ENCODE peak calls at places on chromosomes 11 and 22, in five cellular contexts. V, L, F, Z and T are unnamed samples.

GRCh38 chr11:109071712-109072524 is 350.1 kb upstream of the C11orf87 start:
- DNase-seq in Z (no peak), V (no peak), L (no peak), F (no peak), T (no peak)

GRCh38 chr11:19938866-19939265 is 221.4 kb downstream of the DBX1 start:
- DNase-seq in F (no peak), Z (no peak), V (no peak), L (no peak), T (no peak)

GRCh38 chr11:117885777-117886176 is 9.3 kb upstream of the FXYD6 start:
- DNase-seq in V (no peak), Z (no peak), L (no peak), F (no peak), T (no peak)

GRCh38 chr22:45504703-45505341 is 2.1 kb downstream of the FBLN1 start:
- DNase-seq in Z (no peak), L (no peak), F (no peak), V (no peak), T (no peak)

GRCh38 chr22:20648306-20648903 is 125.5 kb upstream of the SERPIND1 start:
- DNase-seq in V (no peak), L (no peak), Z (no peak), F (no peak), T (no peak)

GRCh38 chr11:128862913-128863660 is 4.0 kb downstream of the KCNJ1 start:
- DNase-seq in Z (no peak), F (no peak), L (peak), V (no peak), T (no peak)

GRCh38 chr11:111764621-111765020 is 1.6 kb downstream of the PPP2R1B start:
- DNase-seq in V (no peak), F (no peak), L (no peak), Z (no peak), T (no peak)

GRCh38 chr11:111448420-111448819 is 63.8 kb downstream of the BTG4 start:
- DNase-seq in V (no peak), L (no peak), Z (no peak), F (no peak), T (no peak)

GRCh38 chr11:82003671-82004148 is 730.0 kb downstream of the FAM181B start:
- DNase-seq in F (no peak), Z (no peak), V (no peak), L (peak), T (no peak)